ENCODE peak calls at places on chromosomes 1 and 21, in eight cellular contexts. One of them, this sample, is unnamed.

GRCh38 chr1:5915587-5916571 is 76.3 kb downstream of the NPHP4 start:
- DNase-seq in activated CD4-positive, CD25-positive, alpha-beta regulatory T cell: no peak
- DNase-seq in astrocyte of the spinal cord: peak; percentile 72
- DNase-seq in activated T-cell treated with anti-CD3 and anti-CD28 coated beads for 24 hours: peak; percentile 16
- DNase-seq in fibroblast of pulmonary artery: peak; percentile 66
- DNase-seq in transverse colon: no peak
- DNase-seq in GM20000: peak; percentile 75
- DNase-seq in GM18507: peak; percentile 15
- DNase-seq in this sample: no peak

GRCh38 chr21:33924079-33924765 is 8.6 kb upstream of the ATP5PO start:
- DNase-seq in activated CD4-positive, CD25-positive, alpha-beta regulatory T cell: peak; percentile 77
- DNase-seq in astrocyte of the spinal cord: peak; percentile 76
- DNase-seq in activated T-cell treated with anti-CD3 and anti-CD28 coated beads for 24 hours: peak; percentile 82
- DNase-seq in fibroblast of pulmonary artery: peak; percentile 84
- DNase-seq in transverse colon: peak; percentile 94
- DNase-seq in GM20000: peak; percentile 78
- DNase-seq in GM18507: peak; percentile 50
- DNase-seq in this sample: no peak

GRCh38 chr1:199723557-199723956 is 304.0 kb upstream of the NR5A2 start:
- DNase-seq in activated CD4-positive, CD25-positive, alpha-beta regulatory T cell: no peak
- DNase-seq in astrocyte of the spinal cord: no peak
- DNase-seq in activated T-cell treated with anti-CD3 and anti-CD28 coated beads for 24 hours: no peak
- DNase-seq in fibroblast of pulmonary artery: peak; percentile 23
- DNase-seq in transverse colon: no peak
- DNase-seq in GM20000: no peak
- DNase-seq in GM18507: no peak
- DNase-seq in this sample: no peak

GRCh38 chr1:19361231-19362147 is 49.4 kb downstream of the SLC66A1 start:
- DNase-seq in activated CD4-positive, CD25-positive, alpha-beta regulatory T cell: no peak
- DNase-seq in astrocyte of the spinal cord: peak; percentile 43
- DNase-seq in activated T-cell treated with anti-CD3 and anti-CD28 coated beads for 24 hours: no peak
- DNase-seq in fibroblast of pulmonary artery: no peak
- DNase-seq in transverse colon: no peak
- DNase-seq in GM20000: no peak
- DNase-seq in GM18507: no peak
- DNase-seq in this sample: no peak

GRCh38 chr1:229011022-229011421 is 259.9 kb upstream of the RAB4A start:
- DNase-seq in activated CD4-positive, CD25-positive, alpha-beta regulatory T cell: no peak
- DNase-seq in astrocyte of the spinal cord: no peak
- DNase-seq in activated T-cell treated with anti-CD3 and anti-CD28 coated beads for 24 hours: no peak
- DNase-seq in fibroblast of pulmonary artery: no peak
- DNase-seq in transverse colon: no peak
- DNase-seq in GM20000: no peak
- DNase-seq in GM18507: no peak
- DNase-seq in this sample: no peak

GRCh38 chr1:180881806-180882509 is 30.7 kb upstream of the KIAA1614 start:
- DNase-seq in activated CD4-positive, CD25-positive, alpha-beta regulatory T cell: no peak
- DNase-seq in astrocyte of the spinal cord: peak; percentile 56
- DNase-seq in activated T-cell treated with anti-CD3 and anti-CD28 coated beads for 24 hours: no peak
- DNase-seq in fibroblast of pulmonary artery: peak; percentile 69
- DNase-seq in transverse colon: no peak
- DNase-seq in GM20000: peak; percentile 69
- DNase-seq in GM18507: peak; percentile 44
- DNase-seq in this sample: no peak

GRCh38 chr1:161165742-161166668 is at the start of gene PPOX:
- DNase-seq in activated CD4-positive, CD25-positive, alpha-beta regulatory T cell: peak; percentile 79
- DNase-seq in astrocyte of the spinal cord: peak; percentile 99
- DNase-seq in activated T-cell treated with anti-CD3 and anti-CD28 coated beads for 24 hours: peak; percentile 89
- DNase-seq in fibroblast of pulmonary artery: peak; percentile 99
- DNase-seq in transverse colon: peak; percentile 97
- DNase-seq in GM20000: peak; percentile 90
- DNase-seq in GM18507: peak; percentile 79
- DNase-seq in this sample: peak; percentile 95

GRCh38 chr1:233844275-233844674 is 60.2 kb upstream of the SLC35F3 start:
- DNase-seq in activated CD4-positive, CD25-positive, alpha-beta regulatory T cell: no peak
- DNase-seq in astrocyte of the spinal cord: no peak
- DNase-seq in activated T-cell treated with anti-CD3 and anti-CD28 coated beads for 24 hours: no peak
- DNase-seq in fibroblast of pulmonary artery: no peak
- DNase-seq in transverse colon: no peak
- DNase-seq in GM20000: no peak
- DNase-seq in GM18507: no peak
- DNase-seq in this sample: no peak

GRCh38 chr21:42202321-42202720 is 16.6 kb upstream of the ABCG1 start:
- DNase-seq in activated CD4-positive, CD25-positive, alpha-beta regulatory T cell: no peak
- DNase-seq in astrocyte of the spinal cord: no peak
- DNase-seq in activated T-cell treated with anti-CD3 and anti-CD28 coated beads for 24 hours: no peak
- DNase-seq in fibroblast of pulmonary artery: peak; percentile 25
- DNase-seq in transverse colon: no peak
- DNase-seq in GM20000: no peak
- DNase-seq in GM18507: no peak
- DNase-seq in this sample: no peak